ENCODE peak calls at places on chromosomes 5 and 9, in nine cellular contexts. One of them, this sample, is unnamed.

GRCh38 chr5:120546922-120547321 is 82.8 kb downstream of the PRR16 start:
- DNase-seq in mucosa of gallbladder: no peak
- DNase-seq in body of pancreas: no peak
- DNase-seq in putamen: no peak
- DNase-seq in activated T-cell treated with anti-CD3 and anti-CD28 coated beads, Interleukin-2, amount 50 U/mL, for 72 hours: no peak
- DNase-seq in caudate nucleus: no peak
- DNase-seq in M059J: peak
- DNase-seq in lung microvascular endothelial cell: no peak
- DNase-seq in suprapubic skin: no peak
- DNase-seq in this sample: no peak

GRCh38 chr9:70298245-70298771 is 39.5 kb downstream of the SMC5 start:
- DNase-seq in mucosa of gallbladder: no peak
- DNase-seq in body of pancreas: no peak
- DNase-seq in putamen: no peak
- DNase-seq in activated T-cell treated with anti-CD3 and anti-CD28 coated beads, Interleukin-2, amount 50 U/mL, for 72 hours: no peak
- DNase-seq in caudate nucleus: no peak
- DNase-seq in M059J: no peak
- DNase-seq in lung microvascular endothelial cell: no peak
- DNase-seq in suprapubic skin: no peak
- DNase-seq in this sample: no peak

GRCh38 chr5:57175586-57175985 is 1.7 kb downstream of the GPBP1 start:
- DNase-seq in mucosa of gallbladder: no peak
- DNase-seq in body of pancreas: no peak
- DNase-seq in putamen: peak
- DNase-seq in activated T-cell treated with anti-CD3 and anti-CD28 coated beads, Interleukin-2, amount 50 U/mL, for 72 hours: peak
- DNase-seq in caudate nucleus: no peak
- DNase-seq in M059J: peak
- DNase-seq in lung microvascular endothelial cell: no peak
- DNase-seq in suprapubic skin: no peak
- DNase-seq in this sample: no peak

GRCh38 chr5:93296338-93296737 is 284.7 kb downstream of the NR2F1-AS1 start:
- DNase-seq in mucosa of gallbladder: no peak
- DNase-seq in body of pancreas: no peak
- DNase-seq in putamen: no peak
- DNase-seq in activated T-cell treated with anti-CD3 and anti-CD28 coated beads, Interleukin-2, amount 50 U/mL, for 72 hours: no peak
- DNase-seq in caudate nucleus: no peak
- DNase-seq in M059J: peak
- DNase-seq in lung microvascular endothelial cell: no peak
- DNase-seq in suprapubic skin: no peak
- DNase-seq in this sample: no peak

GRCh38 chr5:169072223-169072622 is 228.7 kb downstream of the SLIT3 start:
- DNase-seq in mucosa of gallbladder: no peak
- DNase-seq in body of pancreas: no peak
- DNase-seq in putamen: no peak
- DNase-seq in activated T-cell treated with anti-CD3 and anti-CD28 coated beads, Interleukin-2, amount 50 U/mL, for 72 hours: no peak
- DNase-seq in caudate nucleus: no peak
- DNase-seq in M059J: no peak
- DNase-seq in lung microvascular endothelial cell: no peak
- DNase-seq in suprapubic skin: no peak
- DNase-seq in this sample: no peak

GRCh38 chr9:20340161-20340861 is 282.0 kb downstream of the MLLT3 start:
- DNase-seq in mucosa of gallbladder: no peak
- DNase-seq in body of pancreas: no peak
- DNase-seq in putamen: no peak
- DNase-seq in activated T-cell treated with anti-CD3 and anti-CD28 coated beads, Interleukin-2, amount 50 U/mL, for 72 hours: no peak
- DNase-seq in caudate nucleus: no peak
- DNase-seq in M059J: no peak
- DNase-seq in lung microvascular endothelial cell: no peak
- DNase-seq in suprapubic skin: no peak
- DNase-seq in this sample: no peak

GRCh38 chr5:41071975-41072374 is 833 bp upstream of the MROH2B start:
- DNase-seq in mucosa of gallbladder: no peak
- DNase-seq in body of pancreas: no peak
- DNase-seq in putamen: no peak
- DNase-seq in activated T-cell treated with anti-CD3 and anti-CD28 coated beads, Interleukin-2, amount 50 U/mL, for 72 hours: no peak
- DNase-seq in caudate nucleus: no peak
- DNase-seq in M059J: peak
- DNase-seq in lung microvascular endothelial cell: no peak
- DNase-seq in suprapubic skin: no peak
- DNase-seq in this sample: no peak

GRCh38 chr9:125529589-125530515 is 177.2 kb downstream of the MAPKAP1 start:
- DNase-seq in mucosa of gallbladder: no peak
- DNase-seq in body of pancreas: no peak
- DNase-seq in putamen: no peak
- DNase-seq in activated T-cell treated with anti-CD3 and anti-CD28 coated beads, Interleukin-2, amount 50 U/mL, for 72 hours: no peak
- DNase-seq in caudate nucleus: no peak
- DNase-seq in M059J: no peak
- DNase-seq in lung microvascular endothelial cell: no peak
- DNase-seq in suprapubic skin: no peak
- DNase-seq in this sample: no peak

GRCh38 chr5:71782771-71783770 is 64.0 kb downstream of the CARTPT start:
- DNase-seq in mucosa of gallbladder: peak
- DNase-seq in body of pancreas: peak
- DNase-seq in putamen: peak
- DNase-seq in activated T-cell treated with anti-CD3 and anti-CD28 coated beads, Interleukin-2, amount 50 U/mL, for 72 hours: peak
- DNase-seq in caudate nucleus: peak
- DNase-seq in M059J: peak
- DNase-seq in lung microvascular endothelial cell: peak
- DNase-seq in suprapubic skin: peak
- DNase-seq in this sample: peak

GRCh38 chr9:108474356-108474755 is 381.4 kb downstream of the ACTL7B start:
- DNase-seq in mucosa of gallbladder: no peak
- DNase-seq in body of pancreas: no peak
- DNase-seq in putamen: no peak
- DNase-seq in activated T-cell treated with anti-CD3 and anti-CD28 coated beads, Interleukin-2, amount 50 U/mL, for 72 hours: no peak
- DNase-seq in caudate nucleus: no peak
- DNase-seq in M059J: peak
- DNase-seq in lung microvascular endothelial cell: no peak
- DNase-seq in suprapubic skin: no peak
- DNase-seq in this sample: no peak

GRCh38 chr5:147234825-147235635 is at the start of gene STK32A:
- DNase-seq in mucosa of gallbladder: peak
- DNase-seq in body of pancreas: peak
- DNase-seq in putamen: peak
- DNase-seq in activated T-cell treated with anti-CD3 and anti-CD28 coated beads, Interleukin-2, amount 50 U/mL, for 72 hours: no peak
- DNase-seq in caudate nucleus: peak
- DNase-seq in M059J: peak
- DNase-seq in lung microvascular endothelial cell: no peak
- DNase-seq in suprapubic skin: peak
- DNase-seq in this sample: peak

This sample was measured in NCI-H774.